ENCODE peak calls at places on chromosomes 3 and 15, in six cellular contexts. O is CD4-positive, alpha-beta memory T cell; F is mammary epithelial cell; L is endothelial cell of umbilical vein; C is esophagus squamous epithelium; T is ovary. N is an unnamed sample. For H3K9me3, the result is how much of the 10 kb centered on the place peaks cover.

GRCh38 chr3:45881031-45882022 is 5.0 kb upstream of the CCR9 start:
- DNase-seq in O (peak), F (peak), L (no peak), C (no peak), T (no peak), N (no peak)

GRCh38 chr15:71115567-71116351 is 488 bp downstream of the THSD4 start:
- DNase-seq in O (no peak), F (peak), L (no peak), C (no peak), T (peak), N (no peak)

GRCh38 chr3:119294402-119294888 is 262 bp downstream of the ARHGAP31 start:
- DNase-seq in O (peak), F (no peak), L (no peak), C (peak), T (peak), N (peak)

GRCh38 chr3:40713795-40714194 is 189.0 kb downstream of the ZNF621 start:
- DNase-seq in O (no peak), F (no peak), L (no peak), C (no peak), T (no peak), N (no peak)

GRCh38 chr15:42992626-42993025 is 72.0 kb upstream of the TTBK2 start:
- DNase-seq in O (no peak), F (no peak), L (peak), C (no peak), T (no peak), N (no peak)

GRCh38 chr3:31729082-31729481 is 196.4 kb downstream of the STT3B start:
- DNase-seq in O (no peak), F (peak), L (no peak), C (no peak), T (no peak), N (no peak)

GRCh38 chr3:22189616-22190015 is 438.6 kb upstream of the ZNF385D start:
- DNase-seq in O (no peak), F (no peak), L (no peak), C (no peak), T (no peak), N (no peak)

GRCh38 chr3:22835041-22835440 is 368.1 kb upstream of the UBE2E2 start:
- DNase-seq in O (no peak), F (peak), L (no peak), C (no peak), T (no peak), N (no peak)

GRCh38 chr3:48194446-48195071 is 6.3 kb upstream of the CDC25A start:
- DNase-seq in O (no peak), F (peak), L (peak), C (no peak), T (peak), N (no peak)

GRCh38 chr3:72872183-72872582 is 15.7 kb upstream of the GXYLT2 start:
- DNase-seq in O (no peak), F (no peak), L (no peak), C (no peak), T (no peak), N (no peak)

GRCh38 chr3:178291555-178291954 is 244.7 kb upstream of the KCNMB2 start:
- DNase-seq in O (no peak), F (no peak), L (no peak), C (no peak), T (no peak), N (no peak)

GRCh38 chr3:134797816-134798451 is 2.9 kb downstream of the EPHB1 start:
- DNase-seq in O (no peak), F (no peak), L (no peak), C (no peak), T (no peak), N (no peak)

GRCh38 chr3:140177943-140178342 is 243.0 kb downstream of the CLSTN2 start:
- DNase-seq in O (no peak), F (no peak), L (no peak), C (no peak), T (no peak), N (no peak)

GRCh38 chr15:91237493-91237892 is 137.4 kb downstream of the SV2B start:
- DNase-seq in O (no peak), F (no peak), L (no peak), C (no peak), T (no peak), N (no peak)

GRCh38 chr3:184581331-184582210 is 20.0 kb downstream of the EPHB3 start:
- DNase-seq in O (no peak), F (no peak), L (no peak), C (no peak), T (no peak), N (no peak)

GRCh38 chr3:131402391-131403039 is 20.9 kb downstream of the NUDT16 start:
- DNase-seq in O (no peak), F (peak), L (peak), C (no peak), T (no peak), N (no peak)

GRCh38 chr15:46708226-46708625 is 1009.1 kb upstream of the SEMA6D start:
- DNase-seq in O (no peak), F (no peak), L (no peak), C (no peak), T (no peak), N (no peak)
- H3K9me3 ChIP-seq in O (under half), F (under half), L (under half), C (under half), T (under half), N (under half)

GRCh38 chr3:21043139-21043538 is 707.9 kb downstream of the ZNF385D start:
- DNase-seq in O (no peak), F (no peak), L (no peak), C (no peak), T (no peak), N (no peak)

GRCh38 chr3:21036888-21037287 is 714.1 kb downstream of the ZNF385D start:
- DNase-seq in O (no peak), F (no peak), L (no peak), C (no peak), T (no peak), N (no peak)

GRCh38 chr3:21042184-21042583 is 708.8 kb downstream of the ZNF385D start:
- DNase-seq in O (no peak), F (no peak), L (no peak), C (no peak), T (no peak), N (no peak)

DNA sequence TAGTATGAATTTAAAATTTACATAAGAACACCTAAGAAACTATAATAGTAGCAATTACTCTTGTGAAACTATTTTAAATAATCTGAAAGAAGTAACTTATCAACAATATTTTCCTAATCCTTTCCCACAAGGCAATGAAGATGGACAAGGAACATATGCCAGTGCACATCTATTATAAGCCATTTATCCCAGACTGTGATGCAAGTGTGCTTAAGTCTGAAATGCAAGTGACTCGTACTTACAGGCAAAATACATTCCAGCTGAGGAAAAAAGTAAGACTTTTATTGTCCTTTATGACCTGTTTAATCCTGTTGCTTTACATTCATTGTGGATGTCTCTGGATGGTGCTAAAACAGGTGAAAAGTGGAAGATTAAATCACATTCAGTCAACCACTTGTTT is 709.4 kb downstream of the ZNF385D start:
- DNase-seq in O (no peak), F (no peak), L (no peak), C (no peak), T (no peak), N (no peak)
- H3K9me3 ChIP-seq in O (under half), F (under half), L (under half), C (under half), T (under half), N (under half)

GRCh38 chr3:44771424-44772098 is 10.0 kb downstream of the KIF15 start:
- DNase-seq in O (no peak), F (no peak), L (no peak), C (no peak), T (no peak), N (no peak)

GRCh38 chr3:44772099-44772442 is 10.5 kb downstream of the KIF15 start:
- DNase-seq in O (no peak), F (no peak), L (no peak), C (no peak), T (no peak), N (no peak)
- H3K9me3 ChIP-seq in O (under half), F (under half), L (under half), C (under half), T (under half), N (under half)

DNA sequence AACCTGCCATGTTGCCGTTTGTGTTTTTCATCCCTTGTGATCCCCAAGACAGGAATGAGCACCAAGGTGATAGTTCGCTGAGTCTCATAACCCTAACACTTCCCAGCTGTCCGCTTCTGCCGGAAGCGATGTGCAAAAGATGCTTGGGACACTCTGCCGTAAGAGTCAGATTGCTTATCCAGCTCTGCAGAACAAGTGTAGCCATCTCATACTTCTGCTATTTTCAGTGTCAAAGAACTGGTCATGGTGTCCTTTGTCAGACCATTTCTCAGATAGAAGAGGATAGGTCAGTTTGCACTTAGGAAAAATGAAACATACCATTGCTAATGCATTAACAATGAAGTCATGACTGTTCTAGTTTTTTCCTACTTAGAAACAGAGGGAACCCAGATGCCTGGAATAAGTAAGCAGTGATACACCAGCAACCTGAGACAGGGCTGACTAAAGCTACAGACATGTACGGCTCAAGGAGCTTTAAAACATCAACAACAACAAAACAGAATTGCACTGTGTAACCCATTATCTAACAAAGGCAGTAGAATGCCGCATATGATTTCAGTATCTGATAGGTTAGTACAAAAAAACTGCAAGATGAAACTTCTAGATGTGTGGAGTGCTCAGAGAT is 134.0 kb upstream of the IL12A start:
- DNase-seq in O (no peak), F (peak), L (peak), C (no peak), T (no peak), N (no peak)
- H3K9me3 ChIP-seq in O (under half), F (under half), L (under half), C (under half), T (under half), N (under half)

GRCh38 chr15:49558924-49559323 is 61.7 kb downstream of the FAM227B start:
- DNase-seq in O (no peak), F (no peak), L (no peak), C (no peak), T (no peak), N (no peak)
- H3K9me3 ChIP-seq in O (under half), F (under half), L (under half), C (under half), T (under half), N (under half)

GRCh38 chr3:153320585-153321128 is 158.6 kb downstream of the RAP2B start:
- DNase-seq in O (no peak), F (no peak), L (peak), C (no peak), T (no peak), N (no peak)

GRCh38 chr3:153315781-153316180 is 153.8 kb downstream of the RAP2B start:
- DNase-seq in O (no peak), F (no peak), L (no peak), C (no peak), T (no peak), N (no peak)

GRCh38 chr3:153319691-153320552 is 157.9 kb downstream of the RAP2B start:
- DNase-seq in O (no peak), F (no peak), L (no peak), C (no peak), T (no peak), N (no peak)
- H3K9me3 ChIP-seq in O (under half), F (under half), L (under half), C (under half), T (under half), N (under half)

GRCh38 chr15:52100807-52101206 is 11.8 kb downstream of the BCL2L10 start:
- DNase-seq in O (no peak), F (peak), L (peak), C (no peak), T (peak), N (no peak)
- H3K9me3 ChIP-seq in O (under half), F (under half), L (under half), C (under half), T (under half), N (under half)

GRCh38 chr3:35389907-35390306 is 249.4 kb upstream of the ARPP21 start:
- DNase-seq in O (no peak), F (no peak), L (no peak), C (no peak), T (no peak), N (no peak)
- H3K9me3 ChIP-seq in O (under half), F (under half), L (under half), C (under half), T (under half), N (under half)

N was measured in T-helper 17 cell.